ENCODE peak calls at places on chromosome 21, in four cellular contexts. K, L, J and M are unnamed samples. For H3K27me3, the result is how much of the 10 kb centered on the place peaks cover.

GRCh38 chr21:37365657-37366487 is 701 bp upstream of the DYRK1A start:
- DNase-seq in K (peak), L (peak), J (no peak), M (no peak)

GRCh38 chr21:31347435-31348032 is 3.5 kb upstream of the TIAM1 start:
- DNase-seq in K (no peak), L (peak), J (no peak), M (peak)

GRCh38 chr21:32917392-32918135 is 108.2 kb upstream of the OLIG2 start:
- DNase-seq in K (no peak), L (no peak), J (no peak), M (no peak)

GRCh38 chr21:35256468-35256988 is 207.4 kb upstream of the RUNX1 start:
- DNase-seq in K (no peak), L (peak), J (no peak), M (peak)

GRCh38 chr21:33047231-33047630 is 21.5 kb downstream of the OLIG2 start:
- DNase-seq in K (no peak), L (no peak), J (no peak), M (no peak)

GRCh38 chr21:27407296-27407695 is 440.4 kb upstream of the ADAMTS5 start:
- DNase-seq in K (no peak), L (no peak), J (no peak), M (no peak)

GRCh38 chr21:37370152-37371040 is 3.8 kb downstream of the DYRK1A start:
- DNase-seq in K (no peak), L (peak), J (no peak), M (no peak)

GRCh38 chr21:31470896-31471694 is 127.0 kb upstream of the TIAM1 start:
- DNase-seq in K (no peak), L (no peak), J (no peak), M (no peak)

GRCh38 chr21:36820176-36821031 is 121.5 kb downstream of the SIM2 start:
- DNase-seq in K (peak), L (no peak), J (no peak), M (no peak)

GRCh38 chr21:31922881-31923280 is 50.1 kb downstream of the HUNK start:
- DNase-seq in K (no peak), L (no peak), J (no peak), M (no peak)

GRCh38 chr21:30072496-30072895 is 94.1 kb downstream of the CLDN17 start:
- DNase-seq in K (no peak), L (peak), J (no peak), M (no peak)

GRCh38 chr21:46095814-46096595 is 1.9 kb upstream of the COL6A2 start:
- DNase-seq in K (peak), L (no peak), J (no peak), M (no peak)

GRCh38 chr21:45831991-45832740 is 149.4 kb upstream of the COL6A1 start:
- DNase-seq in K (peak), L (no peak), J (no peak), M (no peak)

GRCh38 chr21:27743971-27744564 is 777.2 kb upstream of the ADAMTS5 start:
- DNase-seq in K (no peak), L (no peak), J (no peak), M (no peak)

GRCh38 chr21:35575280-35575915 is 484.9 kb downstream of the SETD4 start:
- DNase-seq in K (no peak), L (no peak), J (no peak), M (no peak)

GRCh38 chr21:46150491-46151121 is 4.8 kb downstream of the FTCD start:
- DNase-seq in K (no peak), L (no peak), J (no peak), M (no peak)

GRCh38 chr21:16079830-16080229 is 350.0 kb downstream of the USP25 start:
- DNase-seq in K (no peak), L (no peak), J (no peak), M (no peak)

GRCh38 chr21:35136586-35137254 is 87.6 kb upstream of the RUNX1 start:
- DNase-seq in K (no peak), L (peak), J (no peak), M (no peak)

GRCh38 chr21:27536319-27536718 is 569.4 kb upstream of the ADAMTS5 start:
- DNase-seq in K (no peak), L (no peak), J (no peak), M (no peak)

GRCh38 chr21:14917762-14918161 is 147.0 kb downstream of the NRIP1 start:
- DNase-seq in K (no peak), L (no peak), J (no peak), M (no peak)

GRCh38 chr21:23936224-23936623 is 1671.1 kb downstream of the MRPL39 start:
- DNase-seq in K (peak), L (peak), J (no peak), M (peak)

GRCh38 chr21:41802684-41803083 is 35.8 kb upstream of the RIPK4 start:
- DNase-seq in K (no peak), L (no peak), J (no peak), M (no peak)

GRCh38 chr21:45950740-45951515 is 30.6 kb upstream of the COL6A1 start:
- DNase-seq in K (no peak), L (no peak), J (no peak), M (peak)

GRCh38 chr21:17598437-17598836 is 14.3 kb downstream of the BTG3 start:
- DNase-seq in K (no peak), L (no peak), J (no peak), M (no peak)

GRCh38 chr21:46219591-46220239 is 8.9 kb downstream of the LSS start:
- DNase-seq in K (no peak), L (no peak), J (no peak), M (no peak)

GRCh38 chr21:29219165-29219770 is 79.5 kb upstream of the BACH1 start:
- DNase-seq in K (no peak), L (no peak), J (no peak), M (no peak)

GRCh38 chr21:33856893-33857527 is 58.6 kb downstream of the ATP5PO start:
- DNase-seq in K (no peak), L (peak), J (no peak), M (peak)

GRCh38 chr21:40422851-40423635 is 423.9 kb downstream of the DSCAM start:
- DNase-seq in K (no peak), L (no peak), J (no peak), M (peak)

GRCh38 chr21:41932576-41933258 is 21.1 kb downstream of the C2CD2 start:
- DNase-seq in K (no peak), L (peak), J (no peak), M (peak)

GRCh38 chr21:29382029-29382654 is 83.4 kb downstream of the BACH1 start:
- DNase-seq in K (no peak), L (no peak), J (no peak), M (no peak)

GRCh38 chr21:16554522-16554921 is 824.7 kb downstream of the USP25 start:
- DNase-seq in K (no peak), L (no peak), J (no peak), M (peak)

GRCh38 chr21:34726627-34727337 is 58.0 kb downstream of the CLIC6 start:
- DNase-seq in K (no peak), L (no peak), J (no peak), M (no peak)

GRCh38 chr21:46120301-46121285 is 22.7 kb downstream of the COL6A2 start:
- DNase-seq in K (no peak), L (no peak), J (no peak), M (peak)

GRCh38 chr21:32414579-32415358 is 2.3 kb downstream of the EVA1C start:
- DNase-seq in K (no peak), L (peak), J (no peak), M (peak)

GRCh38 chr21:41827951-41828883 is 50.9 kb downstream of the PRDM15 start:
- DNase-seq in K (no peak), L (no peak), J (no peak), M (peak)

GRCh38 chr21:42158846-42159245 is 60.1 kb upstream of the ABCG1 start:
- DNase-seq in K (no peak), L (no peak), J (no peak), M (no peak)

GRCh38 chr21:25970254-25970930 is 200.2 kb downstream of the APP start:
- DNase-seq in K (no peak), L (no peak), J (no peak), M (no peak)
- TF ChIP-seq NRF1 in K (no peak), L (no peak), J (no peak), M (no peak)

DNA sequence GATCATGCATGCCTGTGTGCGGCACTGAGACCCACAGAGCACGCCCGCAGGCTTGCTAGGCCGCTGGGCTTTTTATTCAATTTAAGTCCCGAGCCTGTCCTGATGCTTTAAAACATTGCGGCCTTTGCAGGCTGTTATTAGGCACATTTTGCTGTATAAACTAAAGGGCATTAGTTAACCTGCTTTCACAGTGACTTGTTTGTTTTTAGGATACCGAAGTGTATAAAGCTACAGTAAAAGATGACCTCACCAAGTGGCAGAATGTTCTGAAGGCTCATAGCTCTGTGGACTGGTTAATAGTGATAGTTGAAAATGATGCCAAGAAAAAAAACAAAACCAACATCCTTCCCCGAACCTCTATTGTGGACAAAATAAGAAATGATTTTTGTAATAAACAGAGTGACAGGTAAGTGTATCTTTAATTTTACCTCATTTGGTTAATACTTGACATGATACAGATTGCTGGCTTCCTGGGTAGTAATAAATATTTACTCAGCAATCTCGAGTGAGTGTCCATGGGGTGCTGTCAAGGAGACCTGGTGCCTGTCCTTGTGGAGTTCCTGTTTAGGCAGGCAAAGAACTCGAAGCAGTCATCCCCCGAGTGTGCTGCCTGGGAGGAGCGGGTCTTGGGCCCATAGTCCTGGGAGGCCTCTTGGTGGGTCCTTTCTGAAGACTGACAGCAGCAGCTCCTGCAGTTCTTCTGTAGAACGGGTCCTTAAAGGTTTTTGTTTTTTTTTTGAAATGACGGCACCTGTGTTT is 40.1 kb downstream of the TRAPPC10 start:
- DNase-seq in K (no peak), L (no peak), J (no peak), M (no peak)
- H3K27me3 ChIP-seq in K (under half), L (under half), J (under half), M (under half)

GRCh38 chr21:44295163-44295601 is 4.7 kb upstream of the PFKL start:
- DNase-seq in K (no peak), L (no peak), J (no peak), M (no peak)

GRCh38 chr21:44295646-44296045 is 4.2 kb upstream of the PFKL start:
- DNase-seq in K (no peak), L (no peak), J (no peak), M (no peak)

GRCh38 chr21:44296103-44296519 is 3.7 kb upstream of the PFKL start:
- DNase-seq in K (no peak), L (no peak), J (no peak), M (no peak)

GRCh38 chr21:44293551-44294231 is 6.2 kb upstream of the PFKL start:
- DNase-seq in K (no peak), L (no peak), J (no peak), M (no peak)

DNA sequence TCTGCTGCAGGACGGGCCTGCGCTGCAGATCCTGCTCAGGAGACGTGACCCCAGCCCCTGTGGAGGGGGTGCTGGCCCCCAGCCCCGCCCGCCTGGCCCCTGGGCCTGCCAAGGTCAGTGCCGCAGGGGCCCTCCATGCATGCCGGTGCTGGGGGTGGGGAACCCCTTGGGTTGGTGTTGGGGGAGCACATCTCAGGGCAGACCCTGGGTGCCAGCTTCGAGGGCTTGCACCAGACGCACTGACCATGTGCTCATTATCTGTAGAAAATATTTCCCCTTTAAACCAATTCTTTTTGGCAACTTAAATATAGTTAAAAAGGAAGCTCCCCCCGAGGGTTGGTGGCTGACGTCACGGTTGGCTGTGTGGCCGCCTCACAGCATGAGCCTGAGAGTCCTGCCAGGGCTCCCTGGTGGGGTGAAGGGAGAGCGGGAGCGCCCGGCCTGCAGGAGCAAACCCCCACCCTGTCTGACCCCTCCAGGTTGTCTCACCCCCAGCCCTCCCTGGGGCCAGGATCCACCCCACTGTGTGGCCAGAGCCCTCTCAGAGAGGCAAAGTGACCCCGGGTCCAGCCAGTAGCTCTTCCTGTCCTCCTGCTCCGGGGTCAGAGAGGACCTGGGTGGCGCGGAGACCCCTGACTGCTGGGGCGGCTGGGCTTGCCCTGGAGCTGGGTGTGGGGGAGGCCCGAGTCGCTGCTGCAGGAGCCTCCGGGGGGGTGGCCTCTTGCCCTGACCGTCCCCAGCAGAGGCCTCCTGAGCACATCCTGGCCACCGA is 5.3 kb upstream of the PFKL start:
- DNase-seq in K (no peak), L (no peak), J (no peak), M (no peak)
- TF ChIP-seq JUND in K (no peak), L (no peak), J (no peak), M (no peak)

GRCh38 chr21:43345046-43345745 is 81.7 kb downstream of the SIK1 start:
- DNase-seq in K (no peak), L (no peak), J (no peak), M (no peak)

GRCh38 chr21:43347461-43347860 is 79.5 kb downstream of the SIK1 start:
- DNase-seq in K (no peak), L (no peak), J (no peak), M (no peak)

GRCh38 chr21:43346551-43346950 is 80.4 kb downstream of the SIK1 start:
- DNase-seq in K (no peak), L (no peak), J (no peak), M (no peak)

GRCh38 chr21:43343992-43344886 is 82.7 kb downstream of the SIK1 start:
- DNase-seq in K (no peak), L (no peak), J (no peak), M (no peak)

DNA sequence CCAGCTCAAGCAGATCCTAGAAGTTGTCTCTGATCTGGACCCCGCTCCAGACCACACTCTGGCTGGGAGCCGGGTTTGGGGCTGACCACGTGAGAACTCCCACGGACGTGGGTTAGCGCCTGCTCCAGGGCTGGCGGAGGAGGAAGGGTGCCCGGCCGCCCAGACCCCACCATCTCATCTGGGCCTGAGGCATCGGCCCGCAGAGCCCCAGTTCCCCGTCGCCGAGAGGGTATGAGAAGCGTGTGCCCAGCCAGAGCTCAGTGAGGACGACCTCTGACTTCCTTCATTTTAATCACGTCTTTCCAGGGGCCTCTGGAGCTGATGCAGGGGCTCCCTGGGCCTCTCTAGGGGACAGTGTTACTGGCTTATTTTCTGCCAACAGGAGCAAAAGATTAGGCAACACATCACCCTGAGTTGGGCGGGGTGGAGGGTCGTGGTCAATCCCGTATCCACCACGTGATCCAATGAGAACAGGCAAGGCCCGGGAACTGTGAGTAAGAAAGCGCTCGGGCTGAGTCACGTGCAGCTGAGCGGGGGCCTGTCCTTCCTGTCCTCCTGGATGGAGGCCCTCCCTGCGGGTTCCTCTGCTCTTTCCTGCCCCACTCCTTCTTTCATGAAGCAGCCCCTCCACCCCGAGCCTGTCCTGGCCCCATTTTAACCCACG is 81.1 kb downstream of the SIK1 start:
- DNase-seq in K (no peak), L (peak), J (no peak), M (no peak)
- TF ChIP-seq NRF1 in K (no peak), L (no peak), J (no peak), M (no peak)

GRCh38 chr21:44714905-44715304 is 3.5 kb upstream of the TSPEAR start:
- DNase-seq in K (peak), L (no peak), J (no peak), M (peak)
- H3K27me3 ChIP-seq in K (under half), L (under half), J (under half), M (half or more)

DNA sequence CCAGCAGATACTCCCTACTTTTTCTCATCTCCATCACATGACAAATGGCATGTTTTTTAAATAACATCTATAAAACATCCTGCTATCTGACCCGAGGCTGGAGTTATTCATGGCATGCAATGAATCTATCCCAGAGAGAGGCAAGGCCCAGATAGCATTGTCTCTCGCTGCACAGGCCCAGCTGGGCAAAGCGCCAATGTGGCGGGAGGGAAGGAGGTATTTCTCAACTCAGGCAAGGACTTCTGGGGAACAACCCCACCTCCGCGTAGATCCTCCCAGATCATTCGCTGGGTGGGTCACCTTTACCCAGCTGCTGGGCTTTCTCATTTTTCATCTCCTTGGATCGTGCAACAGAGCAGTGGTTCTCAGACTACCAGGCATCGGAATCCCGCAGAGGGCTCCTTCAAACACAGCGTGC is 59.8 kb downstream of the ERG start:
- DNase-seq in K (no peak), L (no peak), J (no peak), M (no peak)
- TF ChIP-seq JUND in K (no peak), L (no peak), J (no peak), M (peak)

GRCh38 chr21:20329636-20330035 is 668.6 kb upstream of the NCAM2 start:
- DNase-seq in K (no peak), L (peak), J (no peak), M (no peak)
- TF ChIP-seq NRF1 in K (no peak), L (no peak), J (no peak), M (no peak)